ENCODE peak calls at places on chromosome 5, in nine cellular contexts. N is fibroblast of lung, C is cardiac muscle cell, B is tibial nerve, Q is A549, E is HCT116, A is left ventricle myocardium inferior, K is psoas muscle, Y is IMR-90. L is an unnamed sample. For H3K9me3, the result is how much of the 10 kb centered on the place peaks cover.

GRCh38 chr5:151770383-151771258 is 1.1 kb upstream of the G3BP1 start:
- DNase-seq in N (peak), C (peak), B (peak), Q (peak), E (no peak), A (peak), K (peak), Y (peak), L (no peak)

GRCh38 chr5:763998-764781 is 20.3 kb downstream of the ZDHHC11B start:
- DNase-seq in N (no peak), C (no peak), B (no peak), Q (no peak), E (no peak), A (no peak), K (no peak), Y (no peak), L (no peak)

GRCh38 chr5:125026900-125027731 is 280.7 kb upstream of the ZNF608 start:
- DNase-seq in N (no peak), C (peak), B (no peak), Q (no peak), E (no peak), A (no peak), K (no peak), Y (no peak), L (no peak)

GRCh38 chr5:160169326-160169725 is 50.1 kb upstream of the PWWP2A start:
- DNase-seq in N (peak), C (no peak), B (no peak), Q (no peak), E (no peak), A (no peak), K (no peak), Y (peak), L (no peak)

GRCh38 chr5:40436535-40437237 is 243.0 kb upstream of the PTGER4 start:
- DNase-seq in N (no peak), C (no peak), B (no peak), Q (no peak), E (no peak), A (no peak), K (no peak), Y (no peak), L (no peak)

GRCh38 chr5:82351754-82352145 is 73.6 kb upstream of the RPS23 start:
- DNase-seq in N (peak), C (peak), B (no peak), Q (peak), E (peak), A (no peak), K (no peak), Y (peak), L (no peak)

GRCh38 chr5:135033026-135033861 is 784 bp downstream of the PITX1 start:
- DNase-seq in N (peak), C (peak), B (no peak), Q (peak), E (no peak), A (peak), K (peak), Y (peak), L (peak)

GRCh38 chr5:32444946-32445758 is 612 bp upstream of the ZFR start:
- DNase-seq in N (no peak), C (no peak), B (no peak), Q (no peak), E (no peak), A (no peak), K (no peak), Y (peak), L (no peak)

GRCh38 chr5:83219077-83219476 is 141.7 kb downstream of the XRCC4 start:
- DNase-seq in N (no peak), C (no peak), B (no peak), Q (no peak), E (no peak), A (no peak), K (no peak), Y (no peak), L (no peak)

GRCh38 chr5:135235551-135236100 is 163.4 kb downstream of the MACROH2A1 start:
- DNase-seq in N (no peak), C (no peak), B (no peak), Q (no peak), E (no peak), A (no peak), K (no peak), Y (no peak), L (no peak)

GRCh38 chr5:156532921-156533320 is 206.0 kb downstream of the SGCD start:
- DNase-seq in N (no peak), C (no peak), B (no peak), Q (no peak), E (no peak), A (no peak), K (no peak), Y (no peak), L (no peak)

GRCh38 chr5:135505973-135506372 is 29.8 kb downstream of the NEUROG1 start:
- DNase-seq in N (peak), C (no peak), B (no peak), Q (no peak), E (no peak), A (no peak), K (no peak), Y (peak), L (no peak)

GRCh38 chr5:141960449-141961323 is 2.7 kb upstream of the PCDH12 start:
- DNase-seq in N (peak), C (peak), B (peak), Q (peak), E (peak), A (peak), K (peak), Y (peak), L (peak)

GRCh38 chr5:161058751-161059150 is 206.7 kb upstream of the ATP10B start:
- DNase-seq in N (no peak), C (no peak), B (no peak), Q (no peak), E (no peak), A (no peak), K (no peak), Y (no peak), L (no peak)

GRCh38 chr5:134586866-134587524 is 45.6 kb downstream of the SAR1B start:
- DNase-seq in N (peak), C (peak), B (peak), Q (peak), E (peak), A (peak), K (peak), Y (peak), L (peak)

GRCh38 chr5:55836191-55836590 is 15.0 kb upstream of the IL31RA start:
- DNase-seq in N (peak), C (no peak), B (no peak), Q (no peak), E (no peak), A (no peak), K (no peak), Y (no peak), L (no peak)

GRCh38 chr5:143435207-143435657 is 31.7 kb upstream of the NR3C1 start:
- DNase-seq in N (peak), C (no peak), B (no peak), Q (no peak), E (no peak), A (no peak), K (no peak), Y (peak), L (peak)

GRCh38 chr5:6282360-6282759 is 96.0 kb downstream of the MED10 start:
- DNase-seq in N (no peak), C (no peak), B (no peak), Q (no peak), E (no peak), A (no peak), K (no peak), Y (no peak), L (no peak)

GRCh38 chr5:169629847-169630548 is 7.1 kb upstream of the DOCK2 start:
- DNase-seq in N (peak), C (no peak), B (no peak), Q (peak), E (no peak), A (no peak), K (no peak), Y (peak), L (no peak)

GRCh38 chr5:39547548-39548154 is 122.9 kb upstream of the DAB2 start:
- DNase-seq in N (peak), C (peak), B (no peak), Q (peak), E (peak), A (no peak), K (no peak), Y (peak), L (peak)

GRCh38 chr5:143923634-143924265 is 111.8 kb downstream of the HMHB1 start:
- DNase-seq in N (peak), C (no peak), B (no peak), Q (peak), E (no peak), A (no peak), K (no peak), Y (peak), L (no peak)

GRCh38 chr5:87361536-87362213 is 51.1 kb downstream of the CCNH start:
- DNase-seq in N (peak), C (no peak), B (no peak), Q (no peak), E (no peak), A (no peak), K (no peak), Y (no peak), L (no peak)

GRCh38 chr5:172798422-172799215 is 27.6 kb upstream of the DUSP1 start:
- DNase-seq in N (peak), C (no peak), B (no peak), Q (peak), E (no peak), A (no peak), K (no peak), Y (peak), L (no peak)

GRCh38 chr5:9589049-9589835 is 40.9 kb downstream of the TAS2R1 start:
- DNase-seq in N (no peak), C (no peak), B (no peak), Q (no peak), E (no peak), A (no peak), K (no peak), Y (no peak), L (no peak)

GRCh38 chr5:29389993-29390392 is 1803.5 kb upstream of the CDH6 start:
- DNase-seq in N (no peak), C (no peak), B (no peak), Q (no peak), E (no peak), A (no peak), K (no peak), Y (no peak), L (no peak)

GRCh38 chr5:16995372-16995771 is 59.3 kb upstream of the MYO10 start:
- DNase-seq in N (no peak), C (no peak), B (no peak), Q (no peak), E (no peak), A (no peak), K (no peak), Y (no peak), L (no peak)

GRCh38 chr5:1667648-1668140 is 131.9 kb downstream of the MRPL36 start:
- DNase-seq in N (no peak), C (no peak), B (no peak), Q (no peak), E (no peak), A (no peak), K (no peak), Y (no peak), L (no peak)

GRCh38 chr5:139700711-139701693 is 52.9 kb downstream of the CXXC5 start:
- DNase-seq in N (no peak), C (no peak), B (no peak), Q (no peak), E (no peak), A (no peak), K (no peak), Y (no peak), L (no peak)

GRCh38 chr5:94181940-94182339 is 436.5 kb downstream of the KIAA0825 start:
- DNase-seq in N (peak), C (no peak), B (no peak), Q (no peak), E (peak), A (no peak), K (no peak), Y (peak), L (no peak)

GRCh38 chr5:158852622-158853021 is 247.1 kb downstream of the EBF1 start:
- DNase-seq in N (no peak), C (no peak), B (no peak), Q (no peak), E (no peak), A (no peak), K (no peak), Y (no peak), L (no peak)

GRCh38 chr5:15893866-15894265 is 285.7 kb downstream of the MARCHF11 start:
- DNase-seq in N (no peak), C (no peak), B (no peak), Q (no peak), E (no peak), A (no peak), K (no peak), Y (no peak), L (no peak)

GRCh38 chr5:126610163-126610562 is 9.4 kb downstream of the PHAX start:
- DNase-seq in N (no peak), C (no peak), B (no peak), Q (no peak), E (no peak), A (no peak), K (no peak), Y (no peak), L (no peak)

GRCh38 chr5:154517181-154517580 is 39.2 kb upstream of the HAND1 start:
- DNase-seq in N (no peak), C (no peak), B (no peak), Q (no peak), E (no peak), A (no peak), K (no peak), Y (no peak), L (no peak)

DNA sequence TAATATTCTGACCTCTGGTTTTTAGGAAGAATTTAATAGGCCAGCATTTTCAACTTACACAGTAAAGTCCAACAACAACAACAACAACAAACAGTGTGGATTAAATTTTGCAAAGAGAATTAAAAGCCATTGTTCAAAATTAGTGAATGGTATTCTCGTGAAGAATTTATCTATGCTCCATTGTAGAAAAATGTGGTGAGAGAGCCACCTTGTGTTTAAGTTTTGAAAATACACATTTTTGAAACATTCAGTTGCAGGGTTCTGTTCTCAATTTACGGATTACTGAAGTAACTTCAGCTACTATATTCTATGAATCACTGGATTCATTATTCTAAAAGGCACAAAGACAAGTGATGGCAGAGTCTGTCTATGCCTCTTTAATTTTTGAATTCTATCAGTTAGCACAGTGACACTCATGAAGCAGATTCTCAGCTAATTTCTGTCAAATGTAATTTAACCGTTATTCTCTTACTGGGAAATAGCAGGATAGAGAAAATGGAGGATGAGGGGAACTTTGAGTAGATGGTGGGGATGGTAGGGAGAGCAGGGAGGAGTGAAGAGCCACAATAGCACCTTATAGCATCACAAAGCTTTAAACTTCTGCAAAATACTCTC is 11.0 kb downstream of the CCDC152 start:
- DNase-seq in N (peak), C (peak), B (no peak), Q (no peak), E (no peak), A (no peak), K (no peak), Y (peak), L (no peak)
- H3K9me3 ChIP-seq in N (under half), C (under half), B (under half), Q (under half), E (under half), A (under half), K (under half), Y (under half), L (under half)

DNA sequence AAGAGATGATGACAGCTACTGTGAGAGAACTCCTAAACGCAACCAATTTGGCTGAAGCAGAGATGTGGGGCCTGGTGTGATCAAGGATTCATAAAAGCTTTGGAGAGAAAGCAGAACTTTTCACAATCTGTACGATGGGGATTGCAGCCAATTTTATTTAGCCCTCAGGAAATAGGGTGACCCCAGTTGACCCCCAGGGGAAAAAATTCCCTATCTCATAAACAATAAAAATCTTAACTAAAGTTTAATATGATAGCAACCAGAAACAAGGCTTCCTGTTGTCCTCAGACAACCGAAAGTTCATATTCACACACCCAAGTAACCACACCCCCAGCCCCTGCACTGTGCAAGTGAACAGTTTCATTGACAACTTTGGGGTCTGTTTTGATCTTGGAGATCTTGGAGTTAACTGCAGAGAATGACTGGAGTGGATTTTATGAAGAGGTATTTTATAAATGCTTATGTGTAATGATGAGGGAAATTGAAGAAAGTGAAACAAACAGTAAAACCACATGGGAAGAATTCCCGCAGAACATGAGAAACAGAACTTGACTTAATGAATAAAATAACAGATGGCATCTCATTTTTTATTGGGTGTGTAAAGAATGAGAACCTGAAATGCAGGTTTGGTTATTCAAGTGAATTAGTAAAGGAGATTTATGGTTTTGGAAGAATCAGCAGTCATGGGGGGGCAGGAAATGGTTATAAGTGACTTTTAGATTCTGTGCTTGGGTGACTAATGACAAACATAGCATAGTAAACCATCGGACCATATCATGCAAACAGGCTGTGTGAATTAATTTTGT is 94.5 kb downstream of the PDE4D start:
- DNase-seq in N (peak), C (no peak), B (no peak), Q (no peak), E (no peak), A (no peak), K (no peak), Y (no peak), L (no peak)
- H3K4me3 ChIP-seq in N (no peak), C (no peak), B (peak), Q (peak), E (no peak), A (peak), K (no peak), Y (no peak), L (no peak)

DNA sequence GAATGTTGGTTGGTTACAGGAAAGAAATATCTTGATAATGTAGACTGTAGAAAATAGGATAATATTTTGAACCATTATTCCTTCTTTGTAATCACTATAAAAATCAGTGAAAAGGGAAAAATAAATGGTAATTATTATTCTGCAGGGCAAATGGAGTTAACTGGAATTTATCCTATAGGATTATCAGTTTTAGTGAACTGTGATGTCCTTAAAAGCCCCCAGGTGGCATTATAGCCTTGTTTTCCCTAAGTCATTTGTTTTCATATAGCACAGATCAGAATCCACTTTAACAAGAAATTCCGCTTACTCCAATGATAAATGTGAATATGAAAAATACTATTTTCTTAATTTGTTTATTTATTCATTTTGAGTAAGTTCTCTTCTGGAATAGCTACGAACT is 26.2 kb upstream of the WDR41 start:
- DNase-seq in N (peak), C (peak), B (no peak), Q (peak), E (peak), A (no peak), K (no peak), Y (peak), L (no peak)
- TF ChIP-seq CTCF in N (no peak), C (no peak), B (no peak), Q (peak), E (peak), A (peak), K (peak), Y (peak), L (peak)

DNA sequence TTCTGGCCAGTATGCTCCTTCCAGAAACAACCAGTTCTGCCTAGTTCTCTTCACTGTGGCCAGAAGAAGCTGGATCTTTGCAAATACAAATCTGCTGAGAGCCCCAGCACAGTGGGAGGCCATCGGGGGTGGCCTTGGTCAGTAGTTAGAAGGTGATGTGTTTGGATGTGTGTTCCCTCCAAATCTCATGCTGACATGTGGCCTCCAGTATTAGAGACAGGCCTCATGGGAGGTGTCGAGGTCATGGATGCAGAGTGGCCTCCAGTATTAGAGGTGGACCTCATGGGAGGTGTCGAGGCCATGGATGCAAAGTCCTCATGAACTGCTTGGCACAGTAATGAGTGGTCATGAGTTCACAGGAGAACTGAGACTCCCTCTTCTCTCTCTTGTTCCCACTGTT is 7.6 kb upstream of the IRX2 start:
- DNase-seq in N (no peak), C (no peak), B (no peak), Q (no peak), E (no peak), A (no peak), K (no peak), Y (no peak), L (no peak)
- H3K9me3 ChIP-seq in N (under half), C (under half), B (under half), Q (under half), E (under half), A (under half), K (under half), Y (under half), L (under half)

GRCh38 chr5:177349762-177350161 is 1.7 kb downstream of the LMAN2 start:
- DNase-seq in N (no peak), C (no peak), B (no peak), Q (no peak), E (no peak), A (no peak), K (no peak), Y (no peak), L (no peak)
- H3K4me3 ChIP-seq in N (peak), C (peak), B (peak), Q (no peak), E (peak), A (peak), K (peak), Y (peak), L (no peak)

GRCh38 chr5:131406076-131406475 is 142.2 kb downstream of the CDC42SE2 start:
- DNase-seq in N (no peak), C (peak), B (no peak), Q (no peak), E (no peak), A (no peak), K (no peak), Y (no peak), L (no peak)
- TF ChIP-seq CTCF in N (no peak), C (no peak), B (no peak), Q (no peak), E (no peak), A (no peak), K (no peak), Y (no peak), L (no peak)

DNA sequence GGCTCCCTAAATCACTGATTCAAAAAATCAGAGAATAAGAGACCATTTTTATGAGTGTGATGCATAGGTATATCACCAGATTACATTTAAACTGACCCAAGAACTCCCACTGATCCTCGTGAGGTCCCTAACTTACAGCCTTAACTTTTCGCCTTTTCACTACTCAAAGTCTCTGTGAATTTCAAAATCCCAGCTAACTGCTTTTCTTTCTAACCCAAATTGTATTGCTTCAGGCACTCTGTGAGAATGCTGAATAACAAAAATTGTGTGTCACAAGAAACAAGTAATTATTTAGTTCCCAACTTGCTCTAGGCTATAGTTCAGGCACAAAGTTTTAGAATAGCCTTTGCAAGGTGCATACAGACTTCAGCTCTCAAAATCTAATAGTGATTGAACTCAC is 368.6 kb downstream of the CHSY3 start:
- DNase-seq in N (no peak), C (no peak), B (no peak), Q (no peak), E (no peak), A (no peak), K (no peak), Y (no peak), L (no peak)
- H3K9me3 ChIP-seq in N (under half), C (under half), B (under half), Q (under half), E (under half), A (under half), K (under half), Y (under half), L (under half)

L was measured in DND-41.